ENCODE peak calls at places on chromosomes 11 and 22, in eight cellular contexts. H is endothelial cell of umbilical vein, V is A549, Y is tibial nerve, M is Peyer's patch, Q is suprapubic skin, K is breast epithelium, W is sigmoid colon. C is an unnamed sample.

GRCh38 chr11:130726234-130726559 is 190.1 kb downstream of the SNX19 start:
- DNase-seq in M (no peak), W (peak), H (peak), Y (no peak), V (no peak), Q (no peak), K (no peak), C (no peak)

GRCh38 chr11:61893981-61894380 is 2.6 kb upstream of the FADS3 start:
- DNase-seq in H (peak), Y (no peak), V (no peak), Q (no peak), K (no peak), M (no peak), W (no peak), C (no peak)

GRCh38 chr11:16297332-16297731 is 59.0 kb downstream of the SOX6 start:
- DNase-seq in W (no peak), Q (no peak), Y (no peak), M (no peak), V (no peak), K (no peak), H (no peak), C (no peak)

GRCh38 chr11:79237676-79238075 is 203.2 kb downstream of the TENM4 start:
- DNase-seq in H (peak), M (no peak), Q (no peak), K (no peak), Y (no peak), V (no peak), W (no peak), C (peak)

GRCh38 chr11:75241906-75242644 is 1.5 kb downstream of the TPBGL start:
- DNase-seq in Y (no peak), K (no peak), W (no peak), H (no peak), V (no peak), M (no peak), Q (peak), C (peak)

GRCh38 chr11:109423114-109423859 is 1.3 kb downstream of the C11orf87 start:
- DNase-seq in H (peak), M (no peak), Y (no peak), Q (no peak), W (no peak), K (no peak), V (no peak), C (no peak)

GRCh38 chr11:64055077-64055476 is 19.3 kb downstream of the FLRT1 start:
- DNase-seq in W (no peak), M (no peak), Y (no peak), K (no peak), Q (no peak), V (no peak), H (no peak), C (no peak)

GRCh38 chr22:38504731-38505594 is 1.1 kb downstream of the DDX17 start:
- DNase-seq in H (peak), M (peak), V (no peak), Q (no peak), K (no peak), W (peak), Y (no peak), C (peak)

GRCh38 chr11:10771457-10771856 is 20.4 kb downstream of the CTR9 start:
- DNase-seq in Q (no peak), K (no peak), V (no peak), H (no peak), Y (no peak), W (no peak), M (no peak), C (no peak)

GRCh38 chr22:36160499-36160942 is at the start of gene APOL3:
- DNase-seq in V (no peak), Q (peak), H (peak), K (no peak), M (peak), Y (peak), W (peak), C (peak)

GRCh38 chr22:20857247-20857643 is 1.4 kb downstream of the PI4KA start:
- DNase-seq in M (no peak), K (no peak), H (no peak), V (no peak), Y (no peak), Q (no peak), W (no peak), C (no peak)

GRCh38 chr22:37228106-37229011 is 15.7 kb downstream of the RAC2 start:
- DNase-seq in Y (no peak), Q (no peak), K (no peak), V (no peak), M (peak), W (no peak), H (no peak), C (no peak)

GRCh38 chr11:126969865-126970479 is 30.6 kb downstream of the KIRREL3 start:
- DNase-seq in W (no peak), Y (no peak), V (no peak), K (no peak), Q (no peak), M (no peak), H (no peak), C (no peak)

GRCh38 chr11:86143429-86144030 is 74.6 kb upstream of the PICALM start:
- DNase-seq in Q (no peak), M (no peak), W (no peak), K (no peak), H (no peak), V (no peak), Y (no peak), C (no peak)

GRCh38 chr11:110019659-110020058 is 73.5 kb upstream of the ZC3H12C start:
- DNase-seq in Q (no peak), M (no peak), H (no peak), K (no peak), Y (no peak), V (no peak), W (no peak), C (no peak)

GRCh38 chr11:47259178-47259977 is 1.6 kb downstream of the NR1H3 start:
- DNase-seq in K (no peak), Y (no peak), M (peak), W (no peak), Q (no peak), V (peak), H (peak), C (no peak)

GRCh38 chr22:20403779-20404140 is 9.8 kb downstream of the ZNF74 start:
- DNase-seq in H (no peak), Y (no peak), V (no peak), M (no peak), W (no peak), K (no peak), Q (peak), C (peak)

GRCh38 chr22:40285508-40285907 is 60.8 kb upstream of the ADSL start:
- DNase-seq in M (no peak), W (no peak), Y (no peak), Q (no peak), K (no peak), V (no peak), H (no peak), C (no peak)
- H3K4me3 ChIP-seq in M (no peak), W (no peak), Y (no peak), Q (no peak), K (no peak), V (no peak), H (no peak), C (no peak)

GRCh38 chr11:6234314-6235031 is at the start of gene FHIP1B:
- DNase-seq in Q (peak), Y (peak), K (peak), M (peak), V (peak), W (peak), H (peak), C (peak)
- TF ChIP-seq POLR2A in Q (peak), Y (peak), K (peak), M (peak), V (peak), W (peak), H (no peak), C (no peak)

GRCh38 chr22:44676441-44677298 is 25.3 kb upstream of the PRR5 start:
- DNase-seq in Y (no peak), M (peak), K (no peak), H (no peak), Q (no peak), V (peak), W (no peak), C (no peak)
- H3K4me3 ChIP-seq in Y (no peak), M (peak), K (no peak), H (no peak), Q (no peak), V (peak), W (no peak), C (no peak)

GRCh38 chr11:8794677-8795103 is 112.1 kb downstream of the RPL27A start:
- DNase-seq in Q (peak), H (no peak), Y (no peak), V (no peak), W (no peak), K (no peak), M (peak), C (no peak)
- TF ChIP-seq POLR2A in Q (no peak), H (no peak), Y (no peak), V (no peak), W (no peak), K (no peak), M (no peak), C (no peak)

DNA sequence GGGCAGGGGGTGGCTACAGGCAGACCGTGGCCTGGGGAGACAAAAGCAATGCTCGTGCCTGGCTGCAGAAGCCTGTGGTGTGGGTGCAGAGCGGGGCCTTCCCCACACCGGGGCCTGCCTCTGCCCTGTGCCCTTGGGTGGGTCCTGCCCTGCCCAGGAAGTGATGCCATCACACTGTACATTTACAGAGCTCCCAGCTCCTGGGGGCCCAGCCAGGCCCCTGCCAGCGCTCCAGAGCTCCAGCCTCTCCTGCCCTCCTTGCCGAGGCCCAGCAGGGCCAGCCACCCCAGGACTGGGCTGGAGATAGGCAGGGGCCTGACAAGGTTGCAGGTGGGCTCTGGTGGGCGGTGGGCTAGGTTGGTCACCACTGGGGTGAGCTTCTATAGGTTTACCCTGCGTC is 40.2 kb downstream of the MUC5B start:
- DNase-seq in K (no peak), Q (no peak), H (no peak), W (no peak), M (peak), Y (no peak), V (no peak), C (no peak)
- H3K4me3 ChIP-seq in K (peak), Q (peak), H (no peak), W (peak), M (peak), Y (peak), V (peak), C (no peak)

DNA sequence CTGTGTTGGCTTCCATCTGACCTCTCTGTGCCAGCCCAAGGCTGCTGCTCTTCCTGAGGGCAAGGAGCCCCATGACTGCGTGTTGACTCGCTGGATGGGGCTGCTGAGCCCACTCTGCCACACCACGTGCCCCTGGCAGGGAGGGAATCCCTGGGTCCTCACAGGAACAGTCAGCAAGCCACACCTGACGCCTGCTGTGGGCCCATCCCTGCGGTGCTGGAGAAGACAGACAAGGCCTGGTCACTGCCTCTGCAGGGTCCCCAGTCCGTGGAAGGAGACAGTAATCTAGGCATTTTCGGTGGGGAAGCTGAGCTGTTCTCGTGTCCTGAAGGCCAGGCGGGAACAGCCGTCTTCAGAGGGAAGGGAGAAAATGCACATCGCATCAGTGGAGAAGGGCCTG is 10.6 kb upstream of the PPP6R3 start:
- DNase-seq in Q (no peak), Y (no peak), M (no peak), W (no peak), V (no peak), H (no peak), K (no peak), C (no peak)
- TF ChIP-seq POLR2A in Q (no peak), Y (no peak), M (no peak), W (no peak), V (no peak), H (no peak), K (no peak), C (no peak)

GRCh38 chr11:134228625-134229024 is 4.2 kb downstream of the VPS26B start:
- DNase-seq in W (no peak), V (no peak), K (no peak), Y (no peak), H (no peak), M (peak), Q (no peak), C (no peak)

GRCh38 chr11:134223836-134224709 is at the start of the genes NCAPD3 and VPS26B:
- DNase-seq in W (peak), H (peak), Y (peak), V (peak), M (peak), Q (peak), K (peak), C (peak)

GRCh38 chr11:134229131-134229790 is 4.8 kb downstream of the VPS26B start:
- DNase-seq in K (no peak), H (no peak), W (no peak), V (no peak), M (no peak), Y (no peak), Q (no peak), C (no peak)

GRCh38 chr11:134224710-134225662 is 515 bp downstream of the VPS26B start:
- DNase-seq in M (peak), V (peak), K (peak), W (peak), Y (peak), Q (peak), H (peak), C (peak)

DNA sequence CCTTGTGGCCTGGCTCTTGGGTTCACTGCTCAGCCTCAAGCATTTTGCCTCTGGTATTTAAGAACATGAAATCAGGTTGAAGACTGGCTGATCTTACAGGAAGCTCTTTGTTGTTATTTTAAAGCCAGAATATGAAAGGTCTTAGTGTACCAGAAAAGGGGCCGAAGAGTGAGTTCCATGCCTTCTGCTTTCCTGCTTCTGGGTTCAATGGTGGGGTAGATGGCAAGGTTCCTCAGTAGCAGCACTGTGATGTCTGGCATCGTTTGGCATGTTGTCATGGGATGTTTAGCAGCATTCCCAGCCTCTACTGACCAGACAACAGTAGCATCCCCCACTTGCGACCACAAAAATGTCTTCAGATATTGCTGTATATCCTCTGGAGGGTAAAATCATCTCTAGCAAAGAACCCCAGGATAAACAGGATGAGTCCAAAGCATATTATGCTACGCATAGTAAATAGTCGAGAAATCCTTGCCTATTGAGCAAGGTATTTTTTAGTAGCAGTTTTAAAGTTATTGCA is 2.4 kb downstream of the VPS26B start:
- DNase-seq in W (no peak), M (no peak), K (no peak), H (peak), Q (no peak), Y (no peak), V (no peak), C (no peak)
- H3K4me3 ChIP-seq in W (no peak), M (no peak), K (no peak), H (no peak), Q (no peak), Y (no peak), V (no peak), C (no peak)

C was measured in lower leg skin.